ENCODE peak calls at places on chromosomes 12 and 14, in four cellular contexts. X is PC-3, L is hepatocyte, D is GM23338. R is an unnamed sample.

GRCh38 chr12:27179399-27180214 is 64.5 kb upstream of the STK38L start:
- DNase-seq in X (peak; percentile 100), L (peak; percentile 74), D (no peak), R (peak; percentile 97)

GRCh38 chr14:86510503-86510902 is 980.6 kb downstream of the FLRT2 start:
- DNase-seq in X (no peak), L (no peak), D (no peak), R (no peak)

GRCh38 chr14:55026441-55026792 is 482 bp downstream of the WDHD1 start:
- DNase-seq in X (peak; percentile 43), L (no peak), D (no peak), R (no peak)

GRCh38 chr14:24076302-24076601 is 4.9 kb downstream of the CPNE6 start:
- DNase-seq in X (no peak), L (no peak), D (no peak), R (no peak)

GRCh38 chr14:81429028-81429427 is 28.9 kb upstream of the STON2 start:
- DNase-seq in X (no peak), L (no peak), D (no peak), R (no peak)

GRCh38 chr14:58414845-58415244 is 12.5 kb downstream of the TIMM9 start:
- DNase-seq in X (peak; percentile 55), L (no peak), D (peak; percentile 8), R (no peak)

GRCh38 chr14:34301107-34301734 is 160.8 kb downstream of the SPTSSA start:
- DNase-seq in X (peak; percentile 78), L (peak; percentile 68), D (peak; percentile 76), R (peak; percentile 15)

GRCh38 chr12:131208425-131208824 is 254.7 kb downstream of the ADGRD1 start:
- DNase-seq in X (no peak), L (no peak), D (no peak), R (no peak)

GRCh38 chr12:94094700-94095099 is 53.7 kb upstream of the PLXNC1 start:
- DNase-seq in X (no peak), L (no peak), D (no peak), R (no peak)

GRCh38 chr14:65210118-65210826 is 108.0 kb upstream of the MAX start:
- DNase-seq in X (peak; percentile 41), L (no peak), D (no peak), R (peak; percentile 61)

GRCh38 chr14:68011629-68012028 is 192.1 kb downstream of the RAD51B start:
- DNase-seq in X (no peak), L (no peak), D (no peak), R (no peak)

GRCh38 chr14:93332032-93332852 is 594 bp downstream of the BTBD7 start:
- DNase-seq in X (peak; percentile 46), L (peak; percentile 87), D (peak; percentile 74), R (peak; percentile 46)

GRCh38 chr12:100845095-100845494 is 50.5 kb downstream of the ANO4 start:
- DNase-seq in X (peak; percentile 45), L (no peak), D (no peak), R (peak; percentile 24)

GRCh38 chr12:49231881-49232650 is 32.8 kb upstream of the TUBA1C start:
- DNase-seq in X (no peak), L (no peak), D (no peak), R (no peak)

GRCh38 chr14:36773558-36773957 is 111.9 kb downstream of the PAX9 start:
- DNase-seq in X (peak; percentile 66), L (no peak), D (no peak), R (no peak)

GRCh38 chr12:122860052-122860853 is 25.0 kb downstream of the HIP1R start:
- DNase-seq in X (peak; percentile 88), L (peak; percentile 88), D (peak; percentile 84), R (peak; percentile 62)

GRCh38 chr12:580813-581212 is 82.4 kb downstream of the NINJ2 start:
- DNase-seq in X (no peak), L (no peak), D (no peak), R (no peak)

GRCh38 chr12:23621910-23622309 is 327.6 kb downstream of the SOX5 start:
- DNase-seq in X (no peak), L (no peak), D (no peak), R (no peak)

GRCh38 chr14:36208690-36209278 is 32.3 kb upstream of the PTCSC3 start:
- DNase-seq in X (no peak), L (peak; percentile 35), D (no peak), R (no peak)

GRCh38 chr12:55728185-55728931 is 451 bp downstream of the CD63 start:
- DNase-seq in X (peak; percentile 50), L (peak; percentile 87), D (peak; percentile 46), R (no peak)

GRCh38 chr12:118122264-118122663 is 13.7 kb upstream of the PEBP1 start:
- DNase-seq in X (no peak), L (no peak), D (no peak), R (no peak)

GRCh38 chr14:49892301-49892635 is 614 bp upstream of the ARF6 start:
- DNase-seq in X (peak; percentile 63), L (peak; percentile 83), D (peak; percentile 60), R (peak; percentile 49)

GRCh38 chr14:57189070-57189469 is 79.6 kb downstream of the EXOC5 start:
- DNase-seq in X (peak; percentile 67), L (peak; percentile 38), D (peak; percentile 44), R (no peak)

GRCh38 chr14:47675489-47676300 is at the start of gene MDGA2:
- DNase-seq in X (no peak), L (peak; percentile 51), D (peak; percentile 86), R (no peak)
- TF ChIP-seq EZH2 in X (no peak), L (peak; percentile 50), D (peak; percentile 53), R (no peak)

GRCh38 chr12:92606956-92607355 is 95.8 kb upstream of the PLEKHG7 start:
- DNase-seq in X (no peak), L (no peak), D (peak; percentile 5), R (no peak)
- TF ChIP-seq EZH2phosphoT487 in X (no peak), L (no peak), D (no peak), R (no peak)

GRCh38 chr14:92321701-92322100 is 1.3 kb upstream of the SLC24A4 start:
- DNase-seq in X (no peak), L (no peak), D (no peak), R (no peak)

GRCh38 chr14:92325835-92326234 is 2.9 kb downstream of the SLC24A4 start:
- DNase-seq in X (no peak), L (no peak), D (no peak), R (no peak)

GRCh38 chr14:92323916-92324818 is 1.2 kb downstream of the SLC24A4 start:
- DNase-seq in X (no peak), L (no peak), D (peak; percentile 50), R (no peak)

GRCh38 chr14:92322516-92322915 is 449 bp upstream of the SLC24A4 start:
- DNase-seq in X (no peak), L (no peak), D (peak; percentile 61), R (no peak)

GRCh38 chr14:92323031-92323915 is at the start of gene SLC24A4:
- DNase-seq in X (no peak), L (peak; percentile 26), D (peak; percentile 69), R (no peak)
- TF ChIP-seq EZH2 in X (no peak), L (peak; percentile 72), D (no peak), R (no peak)

DNA sequence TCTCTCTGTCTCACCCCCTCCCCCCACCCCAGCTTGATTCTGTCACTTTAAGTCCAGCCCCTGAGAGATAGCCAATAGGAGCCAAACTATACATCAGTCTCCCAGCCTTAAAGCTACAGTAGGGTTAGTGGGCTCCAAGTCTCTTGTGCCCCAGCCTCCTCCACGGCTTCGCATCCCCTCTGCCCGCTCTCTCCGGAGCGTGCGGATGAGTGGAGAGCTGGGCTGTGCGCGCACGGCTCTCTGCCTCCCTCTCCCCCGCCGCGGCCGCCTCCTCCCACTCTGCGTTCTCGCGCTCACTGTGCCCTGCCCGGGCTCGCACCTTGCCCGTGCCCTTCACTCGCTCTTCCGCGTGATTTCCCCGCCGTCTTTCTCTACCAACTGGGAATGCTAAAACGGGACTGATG is at the start of gene ESRRB:
- DNase-seq in X (no peak), L (peak; percentile 13), D (peak; percentile 84), R (no peak)
- TF ChIP-seq EZH2phosphoT487 in X (peak; percentile 28), L (no peak), D (no peak), R (no peak)

GRCh38 chr12:54038260-54038759 is 5.5 kb downstream of the HOXC5 start:
- DNase-seq in X (no peak), L (no peak), D (no peak), R (no peak)

GRCh38 chr12:54040148-54040494 is 7.3 kb downstream of the HOXC5 start:
- DNase-seq in X (peak; percentile 11), L (no peak), D (no peak), R (no peak)

GRCh38 chr12:54039417-54040147 is 6.7 kb downstream of the HOXC5 start:
- DNase-seq in X (no peak), L (no peak), D (no peak), R (no peak)

GRCh38 chr12:54037360-54038259 is 4.8 kb downstream of the HOXC5 start:
- DNase-seq in X (no peak), L (no peak), D (peak; percentile 1), R (no peak)

GRCh38 chr12:54038760-54039414 is 6.0 kb downstream of the HOXC5 start:
- DNase-seq in X (peak; percentile 56), L (no peak), D (no peak), R (no peak)
- TF ChIP-seq EZH2 in X (no peak), L (no peak), D (peak; percentile 75), R (no peak)

GRCh38 chr14:61602733-61603077 is 92.6 kb upstream of the HIF1A start:
- DNase-seq in X (peak; percentile 84), L (no peak), D (no peak), R (no peak)
- TF ChIP-seq EZH2phosphoT487 in X (no peak), L (no peak), D (no peak), R (no peak)